ENCODE peak calls at places on chromosomes 3 and 15, in four cellular contexts. D, Q, H and S are unnamed samples.

GRCh38 chr3:126361211-126361610 is 4.0 kb upstream of the KLF15 start:
- DNase-seq in D (peak), Q (no peak), H (no peak), S (no peak)

GRCh38 chr3:195697582-195698324 is 23.0 kb upstream of the MUC20 start:
- DNase-seq in H (peak), Q (peak), D (no peak), S (no peak)

GRCh38 chr3:152349397-152349796 is 80.7 kb downstream of the MBNL1 start:
- DNase-seq in H (peak), Q (no peak), D (no peak), S (no peak)

GRCh38 chr3:131174752-131175151 is 148.1 kb downstream of the NEK11 start:
- DNase-seq in H (no peak), D (no peak), Q (no peak), S (peak)

GRCh38 chr15:60905587-60905986 is 323.5 kb downstream of the RORA start:
- DNase-seq in D (peak), H (no peak), Q (no peak), S (no peak)

GRCh38 chr3:173044998-173045397 is 96.0 kb downstream of the SPATA16 start:
- DNase-seq in H (no peak), D (no peak), Q (no peak), S (no peak)

GRCh38 chr3:182027366-182027765 is 315.6 kb downstream of the SOX2 start:
- DNase-seq in D (no peak), Q (no peak), H (no peak), S (no peak)

GRCh38 chr3:3519266-3519665 is 280.0 kb upstream of the LRRN1 start:
- DNase-seq in D (no peak), H (no peak), Q (no peak), S (no peak)

GRCh38 chr3:4166540-4166939 is 136.6 kb upstream of the SETMAR start:
- DNase-seq in D (no peak), Q (no peak), H (no peak), S (no peak)

GRCh38 chr3:40398346-40398745 is 11.4 kb downstream of the ENTPD3 start:
- DNase-seq in H (no peak), Q (no peak), D (peak), S (no peak)

GRCh38 chr3:13686332-13686731 is 137.4 kb downstream of the FBLN2 start:
- DNase-seq in H (no peak), D (no peak), Q (no peak), S (no peak)

GRCh38 chr15:101003706-101004105 is 84.5 kb downstream of the LRRK1 start:
- DNase-seq in Q (no peak), D (no peak), H (no peak), S (no peak)

GRCh38 chr3:171494457-171495109 is 34.4 kb upstream of the TNIK start:
- DNase-seq in H (no peak), Q (no peak), D (no peak), S (no peak)

GRCh38 chr3:98823791-98824190 is 60.7 kb downstream of the ST3GAL6 start:
- DNase-seq in D (no peak), H (peak), Q (no peak), S (no peak)

GRCh38 chr15:39581501-39582285 is 814 bp downstream of the THBS1 start:
- DNase-seq in D (peak), Q (peak), H (peak), S (no peak)

GRCh38 chr3:94137377-94137776 is 74.5 kb downstream of the NSUN3 start:
- DNase-seq in Q (no peak), D (no peak), H (no peak), S (no peak)

GRCh38 chr3:174540081-174540480 is 319.1 kb upstream of the NAALADL2 start:
- DNase-seq in D (no peak), H (no peak), Q (no peak), S (no peak)

GRCh38 chr3:45978348-45978747 is 17.3 kb downstream of the FYCO1 start:
- DNase-seq in Q (no peak), H (no peak), D (peak), S (no peak)

GRCh38 chr3:146550743-146551510 is 6.5 kb upstream of the PLSCR1 start:
- DNase-seq in D (no peak), H (peak), Q (no peak), S (no peak)

GRCh38 chr3:8497582-8497981 is 4.0 kb upstream of the LMCD1 start:
- DNase-seq in H (peak), D (no peak), Q (no peak), S (no peak)

GRCh38 chr15:74776851-74777768 is 4.8 kb upstream of the CSK start:
- DNase-seq in H (no peak), D (no peak), Q (no peak), S (no peak)

GRCh38 chr3:17384567-17385296 is 357.7 kb downstream of the TBC1D5 start:
- DNase-seq in H (peak), D (no peak), Q (no peak), S (no peak)

GRCh38 chr15:45734244-45734643 is 99.4 kb downstream of the SQOR start:
- DNase-seq in Q (no peak), D (no peak), H (no peak), S (no peak)

GRCh38 chr15:58546635-58547627 is 115.1 kb downstream of the LIPC start:
- DNase-seq in D (peak), Q (no peak), H (peak), S (no peak)

GRCh38 chr3:144160627-144161026 is 189.0 kb downstream of the DIPK2A start:
- DNase-seq in H (no peak), D (no peak), Q (no peak), S (no peak)

GRCh38 chr15:89018235-89018634 is 70.0 kb upstream of the ABHD2 start:
- DNase-seq in Q (peak), D (peak), H (no peak), S (no peak)

GRCh38 chr15:101112336-101113113 is 139.3 kb downstream of the CHSY1 start:
- DNase-seq in D (no peak), Q (no peak), H (no peak), S (no peak)

GRCh38 chr3:160852856-160853255 is 96.8 kb downstream of the PPM1L start:
- DNase-seq in H (no peak), Q (no peak), D (no peak), S (no peak)

GRCh38 chr15:66369773-66370651 is 13.5 kb upstream of the TIPIN start:
- DNase-seq in Q (no peak), H (peak), D (no peak), S (no peak)

GRCh38 chr3:194251891-194252560 is 99.1 kb downstream of the CPN2 start:
- DNase-seq in D (no peak), Q (no peak), H (no peak), S (no peak)

GRCh38 chr3:42892169-42892568 is 13.8 kb upstream of the ZNF662 start:
- DNase-seq in Q (no peak), D (no peak), H (peak), S (no peak)

GRCh38 chr15:41975679-41976078 is 3.3 kb upstream of the EHD4 start:
- DNase-seq in H (no peak), D (no peak), Q (no peak), S (no peak)

GRCh38 chr3:151003024-151003771 is 30.7 kb upstream of the CLRN1 start:
- DNase-seq in D (peak), Q (no peak), H (peak), S (no peak)

GRCh38 chr3:11530153-11530721 is 113.5 kb downstream of the VGLL4 start:
- DNase-seq in Q (no peak), D (no peak), H (peak), S (no peak)

GRCh38 chr3:13082677-13083076 is 9.4 kb upstream of the IQSEC1 start:
- DNase-seq in H (no peak), D (no peak), Q (no peak), S (no peak)

GRCh38 chr3:157594413-157594812 is 91.2 kb upstream of the VEPH1 start:
- DNase-seq in Q (no peak), H (no peak), D (no peak), S (no peak)

GRCh38 chr15:40902605-40903561 is 8.6 kb downstream of the VPS18 start:
- DNase-seq in H (no peak), Q (peak), D (no peak), S (no peak)

GRCh38 chr3:5290915-5291314 is 103.4 kb downstream of the EDEM1 start:
- DNase-seq in H (no peak), Q (no peak), D (no peak), S (no peak)

GRCh38 chr15:68404056-68404798 is 27.7 kb downstream of the ITGA11 start:
- DNase-seq in D (no peak), H (no peak), Q (no peak), S (no peak)

GRCh38 chr15:82298520-82298919 is 35.9 kb downstream of the SAXO2 start:
- DNase-seq in D (no peak), H (no peak), Q (no peak), S (peak)
- TF ChIP-seq POLR2A in D (no peak), H (no peak), Q (no peak), S (no peak)

DNA sequence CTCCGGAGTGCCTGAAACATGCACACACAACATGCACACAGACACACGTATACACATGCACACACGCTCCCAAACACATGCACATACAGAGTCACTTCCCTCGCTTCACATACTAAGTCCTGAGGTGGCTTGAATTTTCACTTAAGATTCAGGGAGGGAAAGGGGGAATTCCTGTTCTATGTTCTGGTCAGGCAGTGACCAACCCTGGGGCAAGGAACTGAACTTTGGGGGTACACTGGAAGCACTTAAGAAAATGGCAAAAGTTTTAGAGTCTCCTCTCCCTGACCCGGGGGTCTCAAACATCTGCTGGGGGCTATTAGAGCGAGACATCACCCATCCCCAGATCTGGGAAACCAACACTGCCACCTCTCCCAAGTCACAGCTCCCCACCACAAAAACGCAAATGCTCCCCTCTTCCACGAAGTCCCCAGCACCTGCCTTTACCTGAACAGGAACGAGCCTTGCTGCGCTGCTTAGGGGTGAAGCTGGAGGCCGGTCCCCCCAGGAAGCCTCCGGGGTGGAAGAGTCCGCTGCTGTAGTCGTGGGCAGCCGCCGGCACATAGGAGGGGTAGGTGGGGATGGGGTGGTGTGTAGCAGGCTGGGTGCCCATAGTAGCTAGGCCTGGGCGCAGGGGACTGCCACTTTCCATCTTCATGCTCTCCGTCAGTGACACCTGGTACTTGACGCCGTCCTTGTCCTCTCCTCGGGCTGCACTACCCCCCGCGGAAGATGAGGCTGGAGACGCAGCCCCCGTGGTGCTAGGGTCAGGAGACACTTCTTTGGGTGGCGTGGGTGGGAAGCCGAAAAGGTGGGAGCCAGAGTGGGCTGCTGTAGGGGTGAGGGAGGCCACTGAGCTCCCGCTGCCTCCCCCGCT is 7.5 kb downstream of the GATA2 start:
- DNase-seq in Q (no peak), D (no peak), H (no peak), S (no peak)
- TF ChIP-seq POLR2A in Q (no peak), D (no peak), H (no peak), S (no peak)

DNA sequence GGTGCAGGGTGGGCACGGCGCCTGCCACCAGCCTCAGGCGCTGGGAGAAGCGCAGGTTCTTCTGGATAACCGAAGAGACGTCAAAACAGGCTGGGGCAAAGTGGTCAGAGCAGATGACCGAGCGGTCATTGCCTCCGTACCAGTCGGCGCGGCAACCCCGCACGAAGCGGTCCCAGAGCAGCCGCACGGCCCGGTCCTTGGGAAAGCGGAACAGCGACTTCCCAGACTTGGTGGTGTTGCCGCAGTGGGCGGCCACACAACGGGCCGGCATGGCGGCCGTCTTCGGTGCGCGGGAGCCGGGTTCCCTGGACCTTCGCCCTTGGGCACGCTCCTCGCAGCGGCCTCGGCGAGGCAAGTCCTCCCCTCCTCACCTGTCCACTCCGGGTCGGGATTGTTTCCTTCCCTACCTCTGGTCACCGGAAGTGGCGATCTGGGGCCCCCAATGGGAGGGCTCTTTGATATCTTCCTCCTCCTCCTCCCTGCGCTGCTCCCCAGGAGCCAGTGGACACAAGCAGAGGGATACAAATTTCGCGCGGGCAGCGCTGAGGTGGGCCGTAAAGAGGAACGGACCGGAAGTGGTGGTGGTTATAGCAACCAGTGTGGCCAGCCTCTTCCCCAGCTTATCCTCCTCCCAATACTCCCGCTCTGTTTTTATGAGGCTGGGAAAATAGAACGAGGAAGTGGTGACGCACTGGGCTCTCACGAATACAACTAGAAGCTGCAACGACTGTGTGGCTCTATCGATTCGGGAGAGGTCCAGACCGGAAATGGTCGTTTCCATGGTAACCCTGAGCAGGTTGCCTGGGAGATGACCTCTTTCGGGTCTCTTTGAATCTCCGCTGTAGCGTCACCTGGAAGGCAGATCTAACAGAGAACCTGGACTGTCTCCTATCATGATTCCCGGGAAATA is at the start of the genes LRRC49 and THAP10:
- DNase-seq in D (peak), Q (peak), H (peak), S (peak)
- TF ChIP-seq POLR2A in D (peak), Q (no peak), H (peak), S (no peak)

GRCh38 chr3:10006762-10007090 is 19.5 kb upstream of the FANCD2 start:
- DNase-seq in H (no peak), D (no peak), Q (no peak), S (no peak)

GRCh38 chr3:10010546-10011465 is 15.4 kb upstream of the FANCD2 start:
- DNase-seq in H (peak), D (peak), Q (peak), S (peak)

GRCh38 chr3:10007126-10007782 is 19.0 kb upstream of the FANCD2 start:
- DNase-seq in Q (no peak), D (no peak), H (no peak), S (no peak)

GRCh38 chr3:10006048-10006761 is 19.6 kb upstream of the EMC3 start:
- DNase-seq in Q (no peak), D (no peak), H (no peak), S (no peak)

GRCh38 chr3:10008588-10009344 is 17.5 kb upstream of the FANCD2 start:
- DNase-seq in Q (peak), D (peak), H (peak), S (peak)
- TF ChIP-seq POLR2A in Q (no peak), D (peak), H (no peak), S (no peak)

DNA sequence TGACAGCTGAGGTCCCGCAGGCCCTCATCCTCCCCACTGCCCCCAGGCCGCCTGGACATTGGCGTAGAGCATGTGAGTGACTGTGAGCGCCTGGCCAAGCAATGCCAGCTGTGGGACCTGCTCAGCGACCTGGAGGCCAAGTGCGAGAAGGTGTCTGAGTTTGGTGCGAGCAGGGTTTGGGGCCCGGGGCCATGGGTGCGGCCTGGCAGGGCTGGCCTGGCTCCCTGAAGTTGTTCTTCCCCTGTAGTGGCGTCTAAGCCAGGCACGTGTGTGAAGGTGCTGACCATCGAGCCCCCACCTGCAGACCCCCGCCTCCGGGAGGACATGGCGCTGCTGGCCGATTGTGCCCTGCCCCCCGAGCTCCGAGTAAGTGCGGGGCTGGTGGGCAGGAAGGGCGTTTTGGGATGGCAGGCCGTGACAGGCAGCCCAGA is 4.2 kb downstream of the ABTB1 start:
- DNase-seq in H (no peak), Q (no peak), D (no peak), S (no peak)
- TF ChIP-seq POLR2A in H (no peak), Q (no peak), D (no peak), S (no peak)

DNA sequence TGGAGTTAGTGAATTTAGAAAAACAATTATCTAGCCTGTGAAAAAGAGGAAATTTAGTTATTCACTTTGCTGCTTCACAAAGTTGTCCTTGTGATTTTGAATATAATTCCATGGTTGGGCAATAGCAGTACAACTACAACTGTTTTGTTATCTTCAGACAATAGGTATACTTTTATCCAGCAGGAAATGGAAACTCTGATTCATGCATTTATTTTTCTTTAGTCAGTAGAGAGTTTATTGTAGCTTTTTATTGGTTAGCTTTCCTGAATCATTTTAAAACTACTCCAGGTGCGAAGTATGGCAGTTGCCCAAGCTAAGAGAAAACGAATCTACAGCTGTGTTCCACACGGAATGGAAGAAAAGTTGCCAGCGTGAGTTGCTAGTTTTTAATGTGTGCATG is 80.3 kb downstream of the TM4SF4 start:
- DNase-seq in D (no peak), Q (no peak), H (peak), S (no peak)
- TF ChIP-seq POLR2A in D (no peak), Q (no peak), H (no peak), S (no peak)